ENCODE peak calls at places on chromosomes 16 and 17, in ten cellular contexts. N, E, Y, Q, C, D, A, U, B and R are unnamed samples.

GRCh38 chr16:29665294-29666077 is 2.4 kb downstream of the SPN start:
- DNase-seq in N (no peak), E (no peak), Y (no peak), Q (no peak), C (no peak), D (no peak), A (no peak), U (no peak), B (no peak), R (no peak)

GRCh38 chr17:16374539-16374938 is 6.4 kb upstream of the UBB start:
- DNase-seq in N (no peak), E (no peak), Y (no peak), Q (no peak), C (no peak), D (no peak), A (no peak), U (no peak), B (no peak), R (no peak)

GRCh38 chr17:68172461-68172954 is 75.3 kb upstream of the AMZ2 start:
- DNase-seq in N (peak), E (no peak), Y (peak), Q (peak), C (peak), D (no peak), A (peak), U (no peak), B (peak), R (peak)

GRCh38 chr17:79942011-79942405 is 93.7 kb downstream of the TBC1D16 start:
- DNase-seq in N (peak), E (no peak), Y (peak), Q (no peak), C (no peak), D (no peak), A (no peak), U (no peak), B (no peak), R (no peak)

GRCh38 chr16:86608301-86608747 is 30.0 kb downstream of the FOXL1 start:
- DNase-seq in N (no peak), E (no peak), Y (no peak), Q (no peak), C (peak), D (no peak), A (no peak), U (no peak), B (no peak), R (no peak)

GRCh38 chr16:14280541-14280940 is 209.4 kb downstream of the MRTFB start:
- DNase-seq in N (no peak), E (no peak), Y (no peak), Q (no peak), C (no peak), D (no peak), A (no peak), U (no peak), B (no peak), R (no peak)

GRCh38 chr17:2634361-2634960 is 41.0 kb downstream of the PAFAH1B1 start:
- DNase-seq in N (peak), E (no peak), Y (peak), Q (peak), C (no peak), D (peak), A (no peak), U (no peak), B (no peak), R (no peak)

GRCh38 chr17:76080934-76081287 is 1.9 kb downstream of the ZACN start:
- DNase-seq in N (no peak), E (no peak), Y (no peak), Q (no peak), C (no peak), D (no peak), A (no peak), U (no peak), B (no peak), R (no peak)

GRCh38 chr17:77792626-77793025 is 165.9 kb upstream of the TNRC6C start:
- DNase-seq in N (peak), E (no peak), Y (no peak), Q (no peak), C (no peak), D (no peak), A (no peak), U (no peak), B (no peak), R (no peak)

GRCh38 chr16:5379948-5380347 is 282.4 kb upstream of the EEF2KMT start:
- DNase-seq in N (no peak), E (no peak), Y (no peak), Q (no peak), C (no peak), D (no peak), A (no peak), U (no peak), B (no peak), R (no peak)

GRCh38 chr17:42180411-42180921 is 476 bp downstream of the KCNH4 start:
- DNase-seq in N (no peak), E (no peak), Y (no peak), Q (no peak), C (no peak), D (no peak), A (no peak), U (no peak), B (no peak), R (no peak)

GRCh38 chr17:43927101-43927935 is 15.0 kb downstream of the PPY start:
- DNase-seq in N (peak), E (no peak), Y (peak), Q (no peak), C (no peak), D (no peak), A (no peak), U (no peak), B (no peak), R (no peak)

GRCh38 chr17:41415833-41416335 is 8.5 kb downstream of the KRT37 start:
- DNase-seq in N (no peak), E (no peak), Y (no peak), Q (no peak), C (no peak), D (peak), A (no peak), U (no peak), B (no peak), R (no peak)

GRCh38 chr16:35749253-35750141 is 2290.1 kb downstream of the TP53TG3F start:
- DNase-seq in N (no peak), E (no peak), Y (no peak), Q (no peak), C (no peak), D (no peak), A (no peak), U (no peak), B (no peak), R (no peak)

GRCh38 chr17:74212913-74213791 is at the start of gene TTYH2:
- DNase-seq in N (peak), E (peak), Y (peak), Q (peak), C (peak), D (no peak), A (peak), U (peak), B (peak), R (peak)

GRCh38 chr17:74210191-74211140 is 2.9 kb upstream of the TTYH2 start:
- DNase-seq in N (peak), E (no peak), Y (peak), Q (peak), C (peak), D (no peak), A (peak), U (no peak), B (peak), R (no peak)

GRCh38 chr17:74212262-74212912 is 984 bp upstream of the TTYH2 start:
- DNase-seq in N (peak), E (no peak), Y (no peak), Q (peak), C (peak), D (no peak), A (no peak), U (no peak), B (peak), R (no peak)

GRCh38 chr17:74211141-74211928 is 2.0 kb upstream of the TTYH2 start:
- DNase-seq in N (no peak), E (no peak), Y (no peak), Q (peak), C (peak), D (no peak), A (no peak), U (no peak), B (no peak), R (no peak)

DNA sequence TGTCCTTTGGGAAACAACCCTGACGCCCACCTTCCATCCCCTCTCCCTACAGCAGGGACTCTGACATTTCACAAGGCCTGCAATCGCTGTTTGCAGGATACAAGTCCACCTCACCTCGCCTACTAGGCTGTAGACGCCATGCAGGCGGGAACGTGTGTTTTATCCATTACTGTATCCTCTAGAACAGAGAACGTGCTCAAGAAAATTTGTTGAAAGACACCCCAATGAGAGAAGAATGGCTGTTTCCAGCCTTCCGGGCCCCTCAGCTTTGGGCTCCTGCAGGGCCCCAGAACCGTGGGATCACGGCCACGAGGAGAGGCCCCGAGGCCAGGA is 1.5 kb upstream of the TTYH2 start:
- DNase-seq in N (no peak), E (no peak), Y (no peak), Q (peak), C (peak), D (no peak), A (no peak), U (no peak), B (no peak), R (no peak)
- H3K4me3 ChIP-seq in N (peak), E (peak), Y (peak), Q (peak), C (peak), D (no peak), A (peak), U (peak), B (peak), R (peak)

GRCh38 chr17:8153957-8154607 is 1.9 kb upstream of the PER1 start:
- DNase-seq in N (peak), E (peak), Y (peak), Q (peak), C (peak), D (peak), A (peak), U (peak), B (peak), R (peak)
- H3K4me3 ChIP-seq in N (peak), E (peak), Y (peak), Q (peak), C (no peak), D (peak), A (peak), U (peak), B (peak), R (peak)

GRCh38 chr17:48625502-48626201 is 506 bp downstream of the HOXB9 start:
- DNase-seq in N (no peak), E (no peak), Y (peak), Q (no peak), C (no peak), D (no peak), A (no peak), U (no peak), B (no peak), R (no peak)

GRCh38 chr17:48626202-48626469 is at the start of gene HOXB9:
- DNase-seq in N (no peak), E (no peak), Y (no peak), Q (no peak), C (no peak), D (no peak), A (no peak), U (no peak), B (no peak), R (no peak)

GRCh38 chr17:48624118-48624517 is 2.0 kb downstream of the HOXB9 start:
- DNase-seq in N (no peak), E (no peak), Y (no peak), Q (no peak), C (no peak), D (no peak), A (no peak), U (no peak), B (no peak), R (no peak)

GRCh38 chr17:48623583-48623982 is 2.6 kb downstream of the HOXB9 start:
- DNase-seq in N (no peak), E (no peak), Y (no peak), Q (no peak), C (no peak), D (no peak), A (no peak), U (no peak), B (no peak), R (no peak)

DNA sequence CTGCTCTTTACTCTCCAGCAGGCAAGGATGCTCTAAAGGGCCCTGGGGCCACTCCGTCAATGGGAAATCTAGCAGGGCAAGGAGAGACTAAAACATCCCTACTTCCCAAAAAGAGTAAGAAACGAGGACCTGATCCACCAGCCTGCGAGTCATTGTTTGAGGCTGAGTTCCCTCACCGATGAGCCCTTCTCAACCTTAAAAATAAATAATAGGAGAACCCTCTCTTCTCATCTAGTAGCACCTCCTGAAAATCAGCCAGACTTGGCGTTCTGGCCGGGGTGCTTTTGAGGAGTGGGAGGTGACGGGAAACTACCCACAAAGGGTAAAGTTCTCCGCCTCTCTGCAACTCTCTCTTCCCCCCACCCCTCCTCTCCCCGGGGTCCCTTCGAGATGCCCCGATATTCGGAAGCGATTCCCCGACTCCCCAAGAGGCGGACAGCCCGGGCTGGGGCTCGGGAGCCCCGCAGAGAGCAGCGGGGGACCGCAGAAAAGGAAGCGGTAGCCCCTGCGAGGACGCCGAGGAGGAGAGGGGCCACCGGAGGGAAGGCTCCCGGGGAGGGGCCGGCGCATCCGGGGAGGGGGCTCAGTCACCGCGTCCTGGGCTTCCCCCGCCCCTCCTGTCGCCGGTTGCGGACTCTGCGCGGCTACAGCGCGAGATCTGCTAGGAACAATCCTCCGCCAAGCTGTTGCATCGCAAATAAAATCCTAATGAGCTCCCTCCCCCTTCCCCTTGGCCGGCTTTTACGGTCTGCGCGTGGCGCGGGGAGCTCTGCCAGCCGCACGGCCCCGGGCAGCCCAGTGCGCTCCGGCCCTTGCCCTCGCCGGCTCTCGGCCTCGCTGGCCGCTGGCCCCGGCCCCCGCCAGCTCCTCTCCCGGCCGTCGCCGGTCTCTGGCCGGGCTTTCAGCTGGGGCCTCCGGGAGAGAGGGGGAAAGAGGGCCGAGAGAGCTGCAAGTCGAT is 1.3 kb downstream of the HOXB9 start:
- DNase-seq in N (no peak), E (no peak), Y (no peak), Q (no peak), C (no peak), D (no peak), A (no peak), U (no peak), B (no peak), R (no peak)
- H3K4me3 ChIP-seq in N (peak), E (peak), Y (peak), Q (peak), C (peak), D (peak), A (peak), U (peak), B (peak), R (peak)

GRCh38 chr16:69424935-69425784 is 741 bp downstream of the CYB5B start:
- DNase-seq in N (no peak), E (no peak), Y (no peak), Q (no peak), C (no peak), D (no peak), A (no peak), U (no peak), B (no peak), R (no peak)
- H3K4me3 ChIP-seq in N (peak), E (peak), Y (peak), Q (peak), C (peak), D (peak), A (peak), U (peak), B (peak), R (peak)

GRCh38 chr16:15434079-15434424 is 336 bp upstream of the BMERB1 start:
- DNase-seq in N (no peak), E (no peak), Y (no peak), Q (no peak), C (no peak), D (no peak), A (no peak), U (no peak), B (no peak), R (no peak)
- H3K4me3 ChIP-seq in N (peak), E (peak), Y (no peak), Q (peak), C (peak), D (peak), A (peak), U (peak), B (peak), R (peak)

GRCh38 chr16:71625113-71625850 is 702 bp upstream of the MARVELD3 start:
- DNase-seq in N (no peak), E (no peak), Y (no peak), Q (no peak), C (no peak), D (no peak), A (no peak), U (no peak), B (no peak), R (no peak)
- H3K4me3 ChIP-seq in N (no peak), E (no peak), Y (peak), Q (no peak), C (no peak), D (no peak), A (no peak), U (no peak), B (no peak), R (no peak)